ENCODE peak calls at places on chromosomes 11 and 22, in four cellular contexts. Y is HCT116, M is coronary artery, P is AG09309. E is an unnamed sample.

GRCh38 chr22:39183991-39184585 is 31.6 kb upstream of the CBX7 start:
- DNase-seq in Y (peak; percentile 27), M (no peak), P (no peak), E (no peak)

GRCh38 chr11:117181586-117182550 is 3.3 kb downstream of the SIDT2 start:
- DNase-seq in Y (no peak), M (peak; percentile 74), P (no peak), E (no peak)

GRCh38 chr11:116906479-116906878 is 69.1 kb upstream of the APOA1 start:
- DNase-seq in Y (no peak), M (no peak), P (no peak), E (no peak)

GRCh38 chr11:28195449-28195848 is 87.3 kb downstream of the METTL15 start:
- DNase-seq in Y (no peak), M (no peak), P (no peak), E (no peak)

GRCh38 chr11:72814139-72814830 is at the start of gene ATG16L2:
- DNase-seq in Y (peak; percentile 68), M (peak; percentile 91), P (no peak), E (no peak)

GRCh38 chr11:93407777-93408401 is 77.3 kb downstream of the DEUP1 start:
- DNase-seq in Y (no peak), M (no peak), P (no peak), E (no peak)

GRCh38 chr11:32173435-32173834 is 82.6 kb downstream of the RCN1 start:
- DNase-seq in Y (peak; percentile 34), M (peak; percentile 73), P (peak; percentile 11), E (peak; percentile 7)

GRCh38 chr22:35883028-35883620 is 145.5 kb downstream of the RBFOX2 start:
- DNase-seq in Y (peak; percentile 31), M (no peak), P (no peak), E (no peak)

GRCh38 chr11:125345706-125346561 is 150.1 kb downstream of the FEZ1 start:
- DNase-seq in Y (no peak), M (peak; percentile 83), P (peak; percentile 43), E (no peak)

GRCh38 chr22:20204821-20205220 is 54.0 kb upstream of the CCDC188 start:
- DNase-seq in Y (no peak), M (no peak), P (no peak), E (no peak)

GRCh38 chr11:15912825-15913224 is 443.5 kb downstream of the SOX6 start:
- DNase-seq in Y (no peak), M (no peak), P (no peak), E (no peak)

GRCh38 chr22:28017859-28018258 is 98.8 kb upstream of the PITPNB start:
- DNase-seq in Y (no peak), M (no peak), P (no peak), E (no peak)

GRCh38 chr11:100903284-100903683 is 216.2 kb downstream of the ARHGAP42 start:
- DNase-seq in Y (no peak), M (no peak), P (no peak), E (no peak)

GRCh38 chr22:41880653-41881052 is 34.2 kb downstream of the SHISA8 start:
- DNase-seq in Y (no peak), M (no peak), P (no peak), E (no peak)

GRCh38 chr11:69333149-69333710 is 39.3 kb downstream of the MYEOV start:
- DNase-seq in Y (no peak), M (peak; percentile 49), P (no peak), E (no peak)

GRCh38 chr22:29330753-29331152 is 15.3 kb upstream of the RASL10A start:
- DNase-seq in Y (no peak), M (no peak), P (no peak), E (peak; percentile 65)

GRCh38 chr22:19758896-19759458 is 1.6 kb upstream of the TBX1 start:
- DNase-seq in Y (no peak), M (no peak), P (no peak), E (no peak)

GRCh38 chr11:100752371-100753073 is 65.4 kb downstream of the ARHGAP42 start:
- DNase-seq in Y (no peak), M (no peak), P (no peak), E (no peak)

GRCh38 chr11:34313099-34313517 is 44.7 kb downstream of the ABTB2 start:
- DNase-seq in Y (no peak), M (no peak), P (no peak), E (no peak)

GRCh38 chr11:111719379-111719778 is 46.8 kb downstream of the PPP2R1B start:
- DNase-seq in Y (no peak), M (no peak), P (no peak), E (no peak)

GRCh38 chr11:111720801-111721494 is 45.2 kb downstream of the PPP2R1B start:
- DNase-seq in Y (no peak), M (no peak), P (no peak), E (no peak)

GRCh38 chr11:111714522-111714921 is 51.7 kb downstream of the PPP2R1B start:
- DNase-seq in Y (no peak), M (no peak), P (no peak), E (no peak)

GRCh38 chr11:111718436-111719325 is 47.5 kb downstream of the PPP2R1B start:
- DNase-seq in Y (no peak), M (no peak), P (peak; percentile 54), E (no peak)

GRCh38 chr11:111715142-111715816 is 50.9 kb downstream of the PPP2R1B start:
- DNase-seq in Y (no peak), M (no peak), P (no peak), E (no peak)
- H3K4me3 ChIP-seq in Y (no peak overlapping the region), M (no peak overlapping the region), P (no peak overlapping the region), E (no peak overlapping the region)

GRCh38 chr11:89503422-89503821 is 12.2 kb upstream of the NOX4 start:
- DNase-seq in Y (no peak), M (no peak), P (no peak), E (no peak)

GRCh38 chr11:89504270-89504669 is 13.1 kb upstream of the NOX4 start:
- DNase-seq in Y (no peak), M (no peak), P (no peak), E (no peak)

GRCh38 chr11:89495951-89496350 is 4.8 kb upstream of the NOX4 start:
- DNase-seq in Y (no peak), M (no peak), P (peak; percentile 74), E (peak; percentile 43)

DNA sequence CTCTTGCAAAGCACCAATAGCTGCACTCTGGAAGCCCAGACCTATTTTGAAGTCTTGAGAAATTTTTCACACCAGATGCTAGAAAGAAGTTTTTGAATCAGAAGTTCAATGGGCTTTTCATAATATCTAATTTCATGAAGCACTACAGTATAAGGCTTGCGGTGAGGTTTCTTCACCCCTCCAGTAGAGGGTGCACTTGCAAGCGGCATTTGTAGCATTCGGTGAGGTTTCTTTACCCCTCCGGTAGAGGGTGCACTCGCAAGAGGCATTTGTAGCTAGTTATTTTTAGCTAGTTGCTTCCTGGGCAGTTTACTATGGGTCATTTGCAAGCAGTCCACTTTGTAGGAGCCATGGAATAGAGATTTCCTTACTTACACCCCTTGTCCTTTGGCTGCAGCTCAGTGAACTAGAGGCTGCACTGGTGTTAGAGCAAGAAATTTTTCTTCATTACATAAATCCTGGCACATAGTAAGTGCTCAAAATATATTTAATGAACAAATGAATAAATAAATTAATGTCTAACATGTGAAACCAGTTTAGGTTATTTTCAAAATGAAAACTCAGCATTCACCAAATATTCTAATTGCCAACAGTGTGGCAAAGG is 7.8 kb upstream of the NOX4 start:
- DNase-seq in Y (peak; percentile 13), M (no peak), P (no peak), E (no peak)
- TF ChIP-seq CTCF in Y (peak; percentile 72), M (no peak), P (no peak), E (peak; percentile 36)

GRCh38 chr22:22460635-22461034 is 47.9 kb downstream of the ZNF280B start:
- DNase-seq in Y (peak; percentile 7), M (no peak), P (no peak), E (no peak)
- H3K4me3 ChIP-seq in Y (no peak overlapping the region), M (no peak overlapping the region), P (no peak overlapping the region), E (no peak overlapping the region)

GRCh38 chr22:25853501-25853900 is 111.5 kb downstream of the MYO18B start:
- DNase-seq in Y (no peak), M (no peak), P (no peak), E (no peak)

GRCh38 chr22:25849514-25849913 is 107.5 kb downstream of the MYO18B start:
- DNase-seq in Y (no peak), M (peak; percentile 29), P (no peak), E (no peak)

GRCh38 chr22:25852223-25852622 is 110.2 kb downstream of the MYO18B start:
- DNase-seq in Y (no peak), M (no peak), P (no peak), E (no peak)

GRCh38 chr22:25853078-25853477 is 111.1 kb downstream of the MYO18B start:
- DNase-seq in Y (no peak), M (no peak), P (no peak), E (no peak)

DNA sequence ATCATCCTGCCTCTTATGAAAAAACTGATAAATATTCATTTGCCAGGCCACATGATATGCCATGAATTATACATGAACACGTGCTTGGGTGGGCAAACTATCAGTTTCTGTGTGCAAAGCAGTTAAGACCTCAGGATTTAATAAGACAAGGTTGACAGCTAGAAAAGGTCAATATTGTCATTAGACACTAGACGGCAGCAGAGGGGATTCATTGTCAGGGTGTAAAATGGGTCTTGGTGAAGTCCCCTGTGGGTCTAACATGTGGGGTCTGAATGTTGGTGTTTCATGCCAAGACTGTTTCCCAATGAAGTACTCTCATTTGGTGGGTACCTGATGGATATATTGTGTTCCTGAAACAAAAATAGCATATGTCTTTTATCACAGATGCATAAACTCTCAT is 111.9 kb downstream of the MYO18B start:
- DNase-seq in Y (peak; percentile 6), M (no peak), P (no peak), E (no peak)
- TF ChIP-seq CTCF in Y (peak; percentile 56), M (no peak), P (no peak), E (no peak)

DNA sequence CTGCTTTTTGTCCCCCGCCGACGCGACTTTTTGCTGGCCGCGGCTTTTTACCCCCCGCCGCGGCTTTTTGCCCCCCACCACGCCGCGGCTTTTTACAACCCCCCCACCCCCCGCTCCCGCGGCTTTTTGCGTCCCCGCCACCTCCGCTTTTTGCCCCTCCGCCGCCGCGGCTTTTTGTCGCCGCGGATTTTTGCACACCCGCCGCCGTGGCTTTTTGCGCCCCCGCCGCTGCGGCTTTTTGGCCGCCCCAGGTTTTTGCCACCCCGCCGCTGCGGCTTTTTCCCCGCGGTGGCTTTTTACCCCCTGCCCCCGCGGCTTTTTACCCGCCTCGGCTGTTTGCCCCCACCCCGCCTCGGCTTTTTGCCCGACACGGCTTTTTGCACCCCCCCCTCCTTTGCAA is 205.5 kb downstream of the CCT8L2 start:
- DNase-seq in Y (no peak), M (no peak), P (no peak), E (no peak)
- H3K4me3 ChIP-seq in Y (no peak overlapping the region), M (no peak overlapping the region), P (no peak overlapping the region), E (no peak overlapping the region)

DNA sequence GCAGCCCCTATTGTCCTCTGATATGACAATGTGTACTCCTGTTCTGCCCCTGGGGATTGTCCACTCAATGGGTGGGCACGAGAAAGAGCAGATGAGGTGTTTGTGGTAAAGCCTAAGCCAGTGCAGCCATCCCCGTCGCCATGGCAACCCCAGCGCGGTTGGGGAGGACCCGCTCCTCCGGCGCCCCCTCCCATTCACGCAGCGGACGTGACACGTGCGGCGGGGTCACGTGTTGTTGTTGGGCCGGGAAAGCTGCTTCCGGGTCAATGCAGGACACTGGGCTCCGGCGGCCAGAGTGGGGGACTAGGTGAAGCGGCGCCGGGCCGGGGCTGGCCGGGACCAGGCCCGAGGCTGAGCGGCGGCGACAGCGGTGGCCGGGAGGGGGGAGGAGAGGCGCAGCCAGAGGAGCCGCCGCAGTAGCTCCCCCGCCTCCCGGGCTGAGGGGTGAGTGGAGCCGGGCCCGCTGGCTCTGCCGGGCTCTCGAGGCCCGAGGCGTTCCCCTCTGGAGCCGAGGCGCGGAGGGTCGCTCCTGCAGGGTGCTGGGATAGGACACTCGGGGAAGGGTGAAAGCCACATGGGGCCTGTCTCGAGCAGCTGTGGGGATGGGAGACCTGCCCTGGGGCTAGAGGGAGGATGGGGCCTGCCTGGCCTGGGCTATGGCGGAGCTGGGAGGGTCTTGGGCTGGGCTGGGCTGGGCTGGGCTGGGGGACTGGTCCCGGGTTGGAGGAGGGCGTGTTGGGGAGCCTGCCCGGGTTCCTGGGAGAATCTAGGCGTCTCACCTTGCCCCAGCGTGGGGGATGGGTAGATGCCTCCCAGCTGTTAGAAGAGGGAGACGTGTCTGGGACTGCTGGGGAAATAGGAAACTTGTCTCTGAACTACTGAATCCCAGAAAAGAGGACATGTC is at the start of gene TBCEL:
- DNase-seq in Y (peak; percentile 56), M (peak; percentile 83), P (peak; percentile 31), E (peak; percentile 57)
- TF ChIP-seq CTCF in Y (no peak), M (no peak), P (no peak), E (no peak)